ENCODE peak calls at places on chromosomes 6 and 20, in seven cellular contexts. J is lower leg skin, Q is AG09309, C is neural crest cell, A is uterus, V is dorsolateral prefrontal cortex, P is AG10803. S is an unnamed sample.

GRCh38 chr20:3101737-3102574 is 17.4 kb upstream of the AVP start:
- DNase-seq in J (no peak), Q (no peak), C (no peak), A (no peak), V (peak; percentile 36), P (no peak), S (no peak)

GRCh38 chr6:107292570-107293285 is 166.6 kb downstream of the PDSS2 start:
- DNase-seq in J (no peak), Q (no peak), C (no peak), A (no peak), V (no peak), P (no peak), S (no peak)

GRCh38 chr6:37141291-37142046 is 28.5 kb upstream of the PIM1 start:
- DNase-seq in J (no peak), Q (no peak), C (no peak), A (peak; percentile 60), V (no peak), P (peak; percentile 92), S (no peak)

GRCh38 chr6:88376197-88376596 is 210.1 kb upstream of the CNR1 start:
- DNase-seq in J (no peak), Q (no peak), C (no peak), A (no peak), V (no peak), P (no peak), S (no peak)

GRCh38 chr20:13756551-13756950 is 28.2 kb downstream of the ESF1 start:
- DNase-seq in J (no peak), Q (no peak), C (no peak), A (no peak), V (no peak), P (no peak), S (no peak)

GRCh38 chr6:148837941-148838340 is 91.1 kb downstream of the UST start:
- DNase-seq in J (no peak), Q (no peak), C (no peak), A (no peak), V (no peak), P (no peak), S (no peak)

GRCh38 chr20:2617099-2617714 is 35.2 kb upstream of the NOP56 start:
- DNase-seq in J (no peak), Q (no peak), C (no peak), A (no peak), V (no peak), P (no peak), S (no peak)

GRCh38 chr6:32973934-32974333 is 5.5 kb downstream of the BRD2 start:
- DNase-seq in J (no peak), Q (no peak), C (no peak), A (no peak), V (no peak), P (peak; percentile 44), S (no peak)

GRCh38 chr6:90216081-90216977 is 80.3 kb downstream of the BACH2 start:
- DNase-seq in J (peak; percentile 83), Q (no peak), C (no peak), A (no peak), V (no peak), P (peak; percentile 12), S (no peak)

GRCh38 chr6:119187596-119187995 is 109.1 kb upstream of the FAM184A start:
- DNase-seq in J (no peak), Q (no peak), C (no peak), A (no peak), V (no peak), P (no peak), S (no peak)

GRCh38 chr6:38417521-38417920 is 222.2 kb downstream of the BTBD9 start:
- DNase-seq in J (no peak), Q (no peak), C (no peak), A (no peak), V (no peak), P (no peak), S (no peak)

GRCh38 chr20:7836076-7836475 is 104.2 kb downstream of the HAO1 start:
- DNase-seq in J (no peak), Q (no peak), C (no peak), A (no peak), V (no peak), P (no peak), S (no peak)

GRCh38 chr6:144377586-144377985 is 92.5 kb downstream of the UTRN start:
- DNase-seq in J (no peak), Q (peak; percentile 60), C (no peak), A (no peak), V (no peak), P (peak; percentile 84), S (no peak)

GRCh38 chr6:145233955-145234354 is 501.4 kb downstream of the EPM2A start:
- DNase-seq in J (no peak), Q (no peak), C (no peak), A (no peak), V (no peak), P (no peak), S (no peak)

GRCh38 chr6:1701668-1702353 is 92.1 kb downstream of the FOXC1 start:
- DNase-seq in J (no peak), Q (peak; percentile 93), C (no peak), A (peak; percentile 21), V (no peak), P (peak; percentile 96), S (peak; percentile 20)

GRCh38 chr6:53961679-53962370 is 149.4 kb upstream of the MLIP start:
- DNase-seq in J (no peak), Q (no peak), C (no peak), A (no peak), V (no peak), P (peak; percentile 81), S (no peak)

GRCh38 chr6:34926655-34927054 is 37.6 kb downstream of the ANKS1A start:
- DNase-seq in J (no peak), Q (no peak), C (no peak), A (no peak), V (no peak), P (peak; percentile 48), S (peak; percentile 52)

DNA sequence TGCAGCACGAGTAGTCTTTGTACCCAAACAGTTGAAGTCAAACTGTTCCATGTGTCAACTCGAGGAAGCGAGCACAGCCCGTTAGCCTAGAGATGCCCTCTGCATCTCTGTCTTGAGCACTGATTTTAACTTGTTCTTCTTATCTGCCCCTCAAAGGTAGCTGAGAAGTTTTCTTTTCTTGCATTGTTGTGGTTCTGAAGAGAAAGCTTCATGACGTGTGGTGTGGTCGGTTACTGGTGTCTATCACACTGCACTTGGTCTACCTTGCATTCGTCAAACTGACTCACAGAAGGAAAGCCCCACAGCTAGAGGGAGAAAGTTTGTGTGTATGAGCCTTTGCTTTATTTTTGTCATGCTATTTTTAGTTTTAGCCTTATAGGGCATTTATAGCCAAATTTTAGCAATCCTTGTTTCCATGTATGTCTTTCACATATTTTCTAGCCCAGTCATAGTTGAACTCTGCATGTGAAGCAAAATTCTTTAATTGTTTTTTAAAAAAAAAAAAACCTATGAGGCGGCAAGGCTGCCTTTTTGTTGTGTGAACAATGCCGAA is 115.1 kb downstream of the JAG1 start:
- DNase-seq in J (no peak), Q (peak; percentile 92), C (no peak), A (no peak), V (no peak), P (peak; percentile 84), S (peak; percentile 38)
- TF ChIP-seq CTCF in J (no peak), Q (peak; percentile 35), C (no peak), A (no peak), V (no peak), P (peak; percentile 44), S (no peak)

DNA sequence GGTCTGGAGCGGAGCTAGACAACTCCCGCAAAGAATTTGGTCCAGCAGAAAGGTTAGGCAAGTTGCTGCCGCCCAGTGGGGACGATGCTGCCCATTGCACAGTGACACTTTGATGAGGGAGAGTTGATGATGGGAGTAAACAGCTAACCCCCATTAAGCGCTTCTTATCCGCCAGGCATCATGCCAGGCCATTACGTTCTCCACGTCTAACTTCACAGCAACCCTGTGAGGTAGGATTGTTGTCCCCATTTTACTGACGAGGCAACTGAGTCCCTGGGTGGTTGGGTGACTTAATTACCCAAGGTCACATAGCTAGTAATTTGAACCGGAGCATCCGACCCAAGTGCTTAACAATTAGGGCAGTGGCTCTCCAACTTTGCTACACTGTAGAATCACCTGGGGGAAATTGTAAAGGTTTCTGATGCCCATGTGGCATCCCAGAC is 731 bp downstream of the RALGAPB start:
- DNase-seq in J (no peak), Q (no peak), C (no peak), A (no peak), V (peak; percentile 32), P (peak; percentile 21), S (no peak)
- TF ChIP-seq CTCF in J (no peak), Q (peak; percentile 15), C (no peak), A (no peak), V (no peak), P (no peak), S (no peak)

GRCh38 chr6:28988536-28989415 is 16.3 kb downstream of the ZNF311 start:
- DNase-seq in J (peak; percentile 90), Q (no peak), C (peak; percentile 76), A (peak; percentile 31), V (no peak), P (peak; percentile 55), S (peak; percentile 47)
- TF ChIP-seq CTCF in J (no peak), Q (peak; percentile 30), C (peak; percentile 67), A (no peak), V (no peak), P (peak; percentile 38), S (peak; percentile 20)

GRCh38 chr20:44521484-44522481 is at the start of gene SERINC3:
- DNase-seq in J (peak; percentile 99), Q (peak; percentile 75), C (peak; percentile 90), A (peak; percentile 95), V (peak; percentile 88), P (peak; percentile 93), S (peak; percentile 100)
- TF ChIP-seq CTCF in J (no peak), Q (no peak), C (no peak), A (peak; percentile 7), V (no peak), P (peak; percentile 22), S (peak; percentile 72)

GRCh38 chr6:154450498-154450897 is 60.0 kb downstream of the CNKSR3 start:
- DNase-seq in J (no peak), Q (no peak), C (no peak), A (no peak), V (no peak), P (no peak), S (no peak)

GRCh38 chr6:154447929-154448328 is 62.6 kb downstream of the CNKSR3 start:
- DNase-seq in J (no peak), Q (no peak), C (no peak), A (no peak), V (no peak), P (no peak), S (no peak)

GRCh38 chr6:154446984-154447383 is 63.5 kb downstream of the CNKSR3 start:
- DNase-seq in J (no peak), Q (no peak), C (no peak), A (no peak), V (no peak), P (no peak), S (no peak)

GRCh38 chr6:154445417-154445816 is 65.1 kb downstream of the CNKSR3 start:
- DNase-seq in J (no peak), Q (no peak), C (no peak), A (no peak), V (no peak), P (no peak), S (no peak)

GRCh38 chr6:154448448-154449096 is 61.9 kb downstream of the CNKSR3 start:
- DNase-seq in J (no peak), Q (peak; percentile 52), C (no peak), A (peak; percentile 32), V (no peak), P (peak; percentile 82), S (no peak)
- TF ChIP-seq CTCF in J (no peak), Q (peak; percentile 12), C (peak; percentile 46), A (peak; percentile 41), V (no peak), P (peak; percentile 52), S (no peak)